ENCODE peak calls at places on chromosomes 11 and 22, in seven cellular contexts. F, H, G, Q, L, B and V are unnamed samples.

GRCh38 chr11:107969219-107969618 is 39.5 kb upstream of the CUL5 start:
- DNase-seq in F (no peak), H (no peak), G (no peak), Q (peak; percentile 10), L (no peak), B (no peak), V (no peak)

GRCh38 chr11:18192988-18193387 is 20.4 kb downstream of the MRGPRX4 start:
- DNase-seq in F (no peak), H (no peak), G (no peak), Q (no peak), L (no peak), B (no peak), V (no peak)

GRCh38 chr11:125886997-125887372 is 483 bp upstream of the HYLS1 start:
- DNase-seq in F (no peak), H (no peak), G (peak; percentile 19), Q (no peak), L (peak; percentile 88), B (peak; percentile 33), V (peak; percentile 39)

GRCh38 chr11:93504110-93505095 is 38.8 kb downstream of the SMCO4 start:
- DNase-seq in F (no peak), H (no peak), G (no peak), Q (no peak), L (no peak), B (no peak), V (no peak)

GRCh38 chr11:45063669-45064068 is 82.8 kb upstream of the PRDM11 start:
- DNase-seq in F (no peak), H (no peak), G (no peak), Q (no peak), L (no peak), B (no peak), V (no peak)

GRCh38 chr22:32904044-32904443 is 102.5 kb downstream of the TIMP3 start:
- DNase-seq in F (no peak), H (no peak), G (no peak), Q (peak; percentile 3), L (no peak), B (peak; percentile 45), V (no peak)

GRCh38 chr11:68313574-68314202 is 1.3 kb downstream of the LRP5 start:
- DNase-seq in F (no peak), H (no peak), G (no peak), Q (no peak), L (no peak), B (no peak), V (no peak)

GRCh38 chr22:38017272-38017920 is 33.0 kb upstream of the SOX10 start:
- DNase-seq in F (peak; percentile 74), H (no peak), G (peak; percentile 68), Q (no peak), L (peak; percentile 97), B (peak; percentile 75), V (no peak)

GRCh38 chr11:32416301-32416700 is 19.0 kb downstream of the WT1 start:
- DNase-seq in F (no peak), H (no peak), G (no peak), Q (no peak), L (no peak), B (no peak), V (no peak)

GRCh38 chr11:110711776-110712642 is at the start of gene ARHGAP20:
- DNase-seq in F (peak; percentile 76), H (no peak), G (peak; percentile 45), Q (peak; percentile 15), L (peak; percentile 93), B (peak; percentile 72), V (peak; percentile 53)

GRCh38 chr11:119470316-119471266 is 47.6 kb upstream of the THY1 start:
- DNase-seq in F (no peak), H (no peak), G (no peak), Q (no peak), L (peak; percentile 87), B (no peak), V (no peak)

GRCh38 chr22:45612940-45613339 is 58.7 kb upstream of the ATXN10 start:
- DNase-seq in F (no peak), H (no peak), G (no peak), Q (no peak), L (no peak), B (no peak), V (no peak)

GRCh38 chr11:70174846-70175764 is 28.0 kb upstream of the FADD start:
- DNase-seq in F (no peak), H (no peak), G (no peak), Q (no peak), L (no peak), B (no peak), V (no peak)

GRCh38 chr22:27241430-27242110 is 560.0 kb downstream of the MN1 start:
- DNase-seq in F (peak; percentile 43), H (no peak), G (peak; percentile 95), Q (no peak), L (no peak), B (peak; percentile 52), V (no peak)

GRCh38 chr22:19067696-19068348 is 54.4 kb downstream of the DGCR2 start:
- DNase-seq in F (no peak), H (no peak), G (no peak), Q (no peak), L (no peak), B (no peak), V (no peak)

GRCh38 chr22:36350751-36351594 is 36.8 kb downstream of the MYH9 start:
- DNase-seq in F (no peak), H (no peak), G (peak; percentile 71), Q (peak; percentile 66), L (no peak), B (peak; percentile 68), V (no peak)

GRCh38 chr11:134751825-134752224 is 339.8 kb upstream of the B3GAT1 start:
- DNase-seq in F (no peak), H (no peak), G (no peak), Q (no peak), L (no peak), B (no peak), V (no peak)

GRCh38 chr11:74557526-74557925 is 34.9 kb upstream of the POLD3 start:
- DNase-seq in F (no peak), H (no peak), G (no peak), Q (no peak), L (no peak), B (no peak), V (no peak)

GRCh38 chr11:21257461-21257860 is 588.1 kb downstream of the NELL1 start:
- DNase-seq in F (no peak), H (no peak), G (no peak), Q (no peak), L (no peak), B (no peak), V (no peak)

GRCh38 chr11:65440831-65441499 is 18.4 kb downstream of the NEAT1 start:
- DNase-seq in F (no peak), H (no peak), G (no peak), Q (no peak), L (peak; percentile 83), B (no peak), V (no peak)
- TF ChIP-seq POLR2A in F (no peak), H (no peak), G (no peak), Q (no peak), L (no peak), B (no peak), V (no peak)

DNA sequence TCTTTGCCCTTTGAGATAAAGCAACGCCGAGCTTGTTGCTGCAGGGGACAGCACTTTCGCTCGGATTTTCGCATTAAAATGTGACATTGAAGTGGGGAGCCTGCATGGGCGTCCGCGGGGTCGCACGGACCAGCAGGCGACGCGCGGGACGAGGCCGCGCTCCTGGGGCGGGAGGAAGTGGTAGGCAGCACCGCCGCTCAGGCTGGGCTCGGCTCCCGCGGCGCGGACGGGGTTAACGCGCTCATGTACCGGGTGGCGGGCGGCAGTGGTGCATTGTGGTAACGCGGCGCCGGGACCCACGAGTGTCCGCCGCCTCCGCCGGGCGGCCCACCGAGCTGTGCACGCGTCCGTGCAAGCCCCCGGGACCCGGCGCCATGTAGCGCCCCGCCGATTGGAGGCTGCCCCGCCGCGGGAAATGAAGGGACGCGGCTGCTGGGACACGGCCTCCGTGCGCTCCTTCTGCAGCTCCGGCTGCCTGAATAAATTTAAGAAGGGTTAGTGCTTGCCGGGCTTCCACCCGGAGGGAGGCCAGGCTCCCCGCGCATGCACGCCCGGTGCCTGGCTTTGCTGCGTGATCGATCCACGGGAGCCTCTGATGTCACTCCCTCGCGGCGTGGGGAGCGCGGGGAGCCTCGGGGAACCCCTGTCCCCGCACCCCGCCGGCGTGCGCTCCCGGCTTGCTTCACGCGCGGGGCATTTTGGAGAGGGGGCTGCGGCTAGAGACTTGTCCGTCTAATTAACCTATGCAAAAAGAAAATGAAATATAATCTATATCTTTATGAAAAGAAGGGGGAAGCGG is 127.7 kb downstream of the OSBP2 start:
- DNase-seq in F (no peak), H (no peak), G (no peak), Q (no peak), L (peak; percentile 72), B (no peak), V (no peak)
- TF ChIP-seq POLR2A in F (no peak), H (no peak), G (no peak), Q (no peak), L (no peak), B (no peak), V (no peak)

GRCh38 chr22:41305646-41306045 is 4.3 kb downstream of the ZC3H7B start:
- DNase-seq in F (no peak), H (no peak), G (no peak), Q (no peak), L (no peak), B (no peak), V (no peak)

GRCh38 chr22:41300661-41301060 is 664 bp upstream of the ZC3H7B start:
- DNase-seq in F (no peak), H (no peak), G (no peak), Q (no peak), L (no peak), B (no peak), V (no peak)

GRCh38 chr22:41302016-41302767 is 867 bp downstream of the ZC3H7B start:
- DNase-seq in F (no peak), H (no peak), G (no peak), Q (no peak), L (no peak), B (no peak), V (no peak)

GRCh38 chr22:41296826-41297667 is 4.3 kb upstream of the ZC3H7B start:
- DNase-seq in F (no peak), H (no peak), G (no peak), Q (no peak), L (no peak), B (no peak), V (no peak)

GRCh38 chr22:41301085-41302015 is at the start of gene ZC3H7B:
- DNase-seq in F (peak; percentile 84), H (no peak), G (peak; percentile 85), Q (peak; percentile 92), L (peak; percentile 94), B (peak; percentile 82), V (peak; percentile 95)
- TF ChIP-seq POLR2A in F (no peak), H (no peak), G (peak; percentile 82), Q (peak; percentile 54), L (no peak), B (no peak), V (peak; percentile 85)

DNA sequence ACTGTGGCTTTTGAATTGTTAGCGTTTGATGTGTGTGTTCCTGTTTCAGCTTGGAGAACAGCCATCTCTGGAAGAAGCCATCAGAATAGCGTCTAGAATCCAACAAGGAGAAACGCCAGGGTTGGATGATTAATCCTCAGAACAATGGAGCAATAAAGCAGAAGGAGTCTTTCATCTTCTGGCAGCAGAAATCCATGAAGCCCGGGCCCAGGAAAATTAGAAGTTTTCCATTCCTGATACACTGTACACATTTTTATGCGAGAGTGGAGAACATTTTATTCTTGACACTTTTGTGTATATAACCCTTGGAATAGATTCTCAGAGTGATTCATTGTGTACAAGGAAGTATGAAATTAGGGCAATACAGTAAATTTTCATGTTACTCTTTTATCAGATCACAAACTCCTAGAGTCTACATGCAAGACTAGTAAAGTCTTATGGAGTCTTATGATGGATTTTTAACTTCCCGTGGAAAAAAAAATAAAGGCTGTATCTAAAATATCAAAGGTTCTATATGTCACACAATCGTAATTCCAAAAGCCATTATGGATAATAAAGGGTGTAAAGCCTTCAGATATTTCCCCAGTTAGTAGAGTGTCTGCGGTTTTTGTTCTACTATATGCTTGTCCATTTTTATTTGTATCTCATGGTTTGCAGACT is 45.9 kb upstream of the WEE1 start:
- DNase-seq in F (no peak), H (no peak), G (peak; percentile 19), Q (no peak), L (no peak), B (peak; percentile 26), V (no peak)
- TF ChIP-seq POLR2A in F (no peak), H (no peak), G (no peak), Q (no peak), L (no peak), B (no peak), V (no peak)